ENCODE peak calls at places on chromosomes 16 and 17, in six cellular contexts. C is progenitor cell of endocrine pancreas, M is left cardiac atrium, U is head of caudate nucleus, I is body of pancreas, S is memory B cell. G is an unnamed sample.

GRCh38 chr16:85210423-85211169 is 98.3 kb upstream of the CIBAR2 start:
- DNase-seq in I (no peak), U (no peak), S (no peak), C (no peak), M (no peak), G (no peak)

GRCh38 chr17:73663614-73664013 is 19.4 kb upstream of the SDK2 start:
- DNase-seq in I (no peak), U (no peak), M (no peak), S (no peak), C (no peak), G (no peak)

GRCh38 chr17:68460715-68461114 is 3.4 kb upstream of the WIPI1 start:
- DNase-seq in U (no peak), C (no peak), M (no peak), S (no peak), I (no peak), G (no peak)

GRCh38 chr16:84603115-84603816 is 14.6 kb downstream of the COTL1 start:
- DNase-seq in S (no peak), I (peak), M (peak), U (peak), C (no peak), G (no peak)

GRCh38 chr16:55264949-55265348 is 59.1 kb upstream of the IRX6 start:
- DNase-seq in C (no peak), S (no peak), M (no peak), U (no peak), I (no peak), G (no peak)

GRCh38 chr17:29390856-29391631 is 881 bp downstream of the TAOK1 start:
- DNase-seq in U (no peak), C (no peak), M (peak), S (no peak), I (no peak), G (no peak)

GRCh38 chr16:194516-194915 is 14.3 kb downstream of the HBQ1 start:
- DNase-seq in I (no peak), S (no peak), U (no peak), M (no peak), C (no peak), G (no peak)

GRCh38 chr16:1181715-1182671 is 29.1 kb downstream of the CACNA1H start:
- DNase-seq in U (no peak), I (peak), S (no peak), C (peak), M (peak), G (no peak)

GRCh38 chr17:32835291-32835761 is 41.6 kb downstream of the MYO1D start:
- DNase-seq in M (no peak), C (no peak), I (no peak), S (no peak), U (no peak), G (no peak)

GRCh38 chr16:52283018-52283417 is 263.9 kb downstream of the TOX3 start:
- DNase-seq in M (no peak), S (no peak), U (no peak), C (no peak), I (no peak), G (no peak)

GRCh38 chr17:64150237-64151015 is 20.5 kb upstream of the ERN1 start:
- DNase-seq in I (peak), M (no peak), S (no peak), U (no peak), C (no peak), G (no peak)

GRCh38 chr17:30970757-30971567 is at the start of gene RNF135:
- DNase-seq in U (peak), C (peak), M (peak), S (peak), I (peak), G (peak)

GRCh38 chr17:6098050-6098449 is 27.9 kb downstream of the WSCD1 start:
- DNase-seq in U (no peak), I (no peak), C (no peak), S (no peak), M (no peak), G (no peak)

GRCh38 chr16:54160252-54160860 is 126.2 kb downstream of the IRX3 start:
- DNase-seq in C (no peak), M (no peak), I (no peak), U (no peak), S (no peak), G (no peak)

GRCh38 chr17:39615434-39615833 is 7.7 kb upstream of the NEUROD2 start:
- DNase-seq in C (no peak), M (no peak), U (no peak), S (no peak), I (no peak), G (no peak)

GRCh38 chr17:47760409-47761140 is 27.5 kb downstream of the TBX21 start:
- DNase-seq in U (no peak), S (no peak), M (no peak), C (no peak), I (no peak), G (no peak)

GRCh38 chr16:4593069-4593468 is 21.6 kb downstream of the UBALD1 start:
- DNase-seq in C (no peak), U (no peak), I (no peak), S (no peak), M (no peak), G (no peak)

GRCh38 chr16:51050379-51050710 is 100.7 kb downstream of the SALL1 start:
- DNase-seq in M (no peak), C (no peak), I (no peak), U (no peak), S (no peak), G (no peak)

GRCh38 chr17:79029327-79030009 is 5.5 kb downstream of the C1QTNF1 start:
- DNase-seq in M (no peak), C (no peak), U (no peak), I (no peak), S (no peak), G (no peak)